ENCODE peak calls at places on chromosomes 3 and 15, in ten cellular contexts. M is K562, R is upper lobe of left lung, L is Panc1, C is transverse colon, V is breast epithelium, P is endothelial cell of umbilical vein, N is GM23338, I is HCT116, X is H1. T is an unnamed sample. For H3K4me1, the result is how much of the 10 kb centered on the place peaks cover.

GRCh38 chr3:139113766-139114165 is 69.1 kb upstream of the PRR23C start:
- DNase-seq in C (no peak), I (no peak), M (no peak), V (no peak), N (no peak), R (no peak), P (no peak), X (no peak), L (no peak), T (no peak)

GRCh38 chr3:51024765-51025681 is 350.3 kb downstream of the DOCK3 start:
- DNase-seq in P (no peak), I (no peak), X (no peak), C (peak), V (no peak), M (no peak), N (peak), L (no peak), R (peak), T (peak)

GRCh38 chr3:33391255-33391995 is 48.8 kb downstream of the UBP1 start:
- DNase-seq in L (no peak), M (no peak), C (no peak), P (no peak), R (no peak), N (no peak), X (no peak), I (no peak), V (no peak), T (no peak)

GRCh38 chr15:90058308-90058707 is 44.0 kb downstream of the IDH2 start:
- DNase-seq in V (no peak), M (no peak), I (no peak), L (no peak), P (no peak), N (no peak), C (no peak), R (no peak), X (no peak), T (no peak)

GRCh38 chr15:83283813-83284562 is 476 bp downstream of the BNC1 start:
- DNase-seq in R (no peak), L (no peak), P (peak), N (peak), C (no peak), M (no peak), V (no peak), X (no peak), I (no peak), T (no peak)

GRCh38 chr15:101539492-101539891 is 50.0 kb upstream of the PCSK6 start:
- DNase-seq in L (no peak), V (no peak), C (no peak), P (no peak), R (no peak), N (no peak), M (no peak), X (no peak), I (no peak), T (no peak)

GRCh38 chr3:172211123-172211522 is 171.7 kb downstream of the FNDC3B start:
- DNase-seq in X (no peak), C (no peak), R (no peak), M (no peak), I (no peak), L (no peak), N (no peak), V (no peak), P (no peak), T (no peak)

GRCh38 chr15:99169769-99170311 is 65.0 kb downstream of the SYNM start:
- DNase-seq in P (no peak), M (no peak), L (no peak), X (no peak), R (no peak), C (peak), V (no peak), I (no peak), N (no peak), T (no peak)

GRCh38 chr3:154931484-154931883 is 148.6 kb upstream of the MME start:
- DNase-seq in C (no peak), X (no peak), I (no peak), N (no peak), V (no peak), L (no peak), R (no peak), P (no peak), M (no peak), T (no peak)

GRCh38 chr15:57205999-57206398 is 170.3 kb upstream of the CGNL1 start:
- DNase-seq in R (no peak), N (no peak), M (no peak), X (no peak), V (no peak), L (no peak), P (no peak), C (peak), I (no peak), T (no peak)

GRCh38 chr3:12159227-12159601 is 502 bp upstream of the TIMP4 start:
- DNase-seq in P (no peak), X (peak), L (no peak), V (no peak), R (no peak), M (no peak), C (no peak), I (no peak), N (peak), T (no peak)

GRCh38 chr3:150721285-150722130 is 17.8 kb upstream of the ERICH6 start:
- DNase-seq in M (peak), L (no peak), V (no peak), R (no peak), N (peak), P (peak), I (peak), X (no peak), C (no peak), T (no peak)

GRCh38 chr15:91909574-91909973 is 56.1 kb downstream of the SLCO3A1 start:
- DNase-seq in X (no peak), N (peak), P (no peak), R (no peak), V (no peak), C (no peak), M (no peak), L (no peak), I (no peak), T (no peak)

GRCh38 chr15:40594429-40594836 is 384 bp downstream of the KNL1 start:
- DNase-seq in R (peak), X (peak), M (peak), P (no peak), C (peak), L (no peak), I (peak), V (peak), N (peak), T (no peak)

GRCh38 chr3:10982782-10983181 is 9.8 kb upstream of the SLC6A1 start:
- DNase-seq in X (no peak), I (peak), V (no peak), C (no peak), L (no peak), P (no peak), M (no peak), R (no peak), N (no peak), T (no peak)

GRCh38 chr15:52567886-52568568 is 803 bp downstream of the ARPP19 start:
- DNase-seq in V (no peak), P (peak), M (peak), I (peak), L (no peak), X (no peak), C (peak), R (peak), N (peak), T (peak)

GRCh38 chr15:98781838-98782237 is 133.5 kb downstream of the IGF1R start:
- DNase-seq in P (no peak), C (no peak), V (no peak), R (no peak), X (no peak), I (no peak), M (no peak), L (no peak), N (no peak), T (no peak)

GRCh38 chr3:36881735-36882134 is 63.1 kb downstream of the TRANK1 start:
- DNase-seq in N (no peak), R (no peak), L (no peak), X (no peak), C (no peak), V (no peak), P (no peak), M (no peak), I (no peak), T (no peak)

GRCh38 chr15:36988947-36989346 is 111.4 kb downstream of the MEIS2 start:
- DNase-seq in L (no peak), I (no peak), P (peak), N (no peak), X (no peak), V (no peak), M (no peak), C (no peak), R (no peak), T (no peak)

GRCh38 chr3:189365609-189366564 is 194.1 kb downstream of the TPRG1 start:
- DNase-seq in R (no peak), X (no peak), P (no peak), V (no peak), C (no peak), L (no peak), N (no peak), M (no peak), I (no peak), T (no peak)

GRCh38 chr3:197597335-197597734 is 41.6 kb upstream of the BDH1 start:
- DNase-seq in R (no peak), V (no peak), M (no peak), X (no peak), L (no peak), N (no peak), C (no peak), I (no peak), P (no peak), T (no peak)

GRCh38 chr3:72375237-72376154 is 472.7 kb downstream of the SHQ1 start:
- DNase-seq in I (no peak), M (no peak), V (no peak), L (no peak), R (no peak), X (no peak), P (no peak), N (peak), C (no peak), T (no peak)

GRCh38 chr3:30943206-30943605 is 48.7 kb upstream of the GADL1 start:
- DNase-seq in P (no peak), R (no peak), M (no peak), V (no peak), I (no peak), C (no peak), X (no peak), N (no peak), L (no peak), T (no peak)

GRCh38 chr3:72346526-72346926 is 501.7 kb downstream of the SHQ1 start:
- DNase-seq in R (peak), C (no peak), M (no peak), X (no peak), V (no peak), N (no peak), I (no peak), L (no peak), P (peak), T (no peak)

GRCh38 chr3:149480326-149481017 is 6.0 kb downstream of the TM4SF4 start:
- DNase-seq in C (peak), L (peak), I (peak), R (peak), N (peak), M (peak), P (peak), X (peak), V (peak), T (peak)

GRCh38 chr15:64825431-64826294 is at the start of gene PIF1:
- DNase-seq in P (peak), I (peak), N (peak), V (peak), C (peak), R (peak), M (peak), X (peak), L (peak), T (peak)
- TF ChIP-seq POLR2AphosphoS5 in P (peak), I (peak), N (peak), V (peak), C (peak), R (peak), M (peak), X (peak), L (peak), T (peak)

GRCh38 chr15:67828379-67828968 is 3.2 kb downstream of the SKOR1 start:
- DNase-seq in P (no peak), M (no peak), N (peak), I (no peak), V (no peak), R (no peak), C (no peak), L (no peak), X (no peak), T (no peak)
- H3K4me1 ChIP-seq in P (under half), M (under half), N (half or more), I (under half), V (under half), R (under half), C (half or more), L (under half), X (under half), T (half or more)

DNA sequence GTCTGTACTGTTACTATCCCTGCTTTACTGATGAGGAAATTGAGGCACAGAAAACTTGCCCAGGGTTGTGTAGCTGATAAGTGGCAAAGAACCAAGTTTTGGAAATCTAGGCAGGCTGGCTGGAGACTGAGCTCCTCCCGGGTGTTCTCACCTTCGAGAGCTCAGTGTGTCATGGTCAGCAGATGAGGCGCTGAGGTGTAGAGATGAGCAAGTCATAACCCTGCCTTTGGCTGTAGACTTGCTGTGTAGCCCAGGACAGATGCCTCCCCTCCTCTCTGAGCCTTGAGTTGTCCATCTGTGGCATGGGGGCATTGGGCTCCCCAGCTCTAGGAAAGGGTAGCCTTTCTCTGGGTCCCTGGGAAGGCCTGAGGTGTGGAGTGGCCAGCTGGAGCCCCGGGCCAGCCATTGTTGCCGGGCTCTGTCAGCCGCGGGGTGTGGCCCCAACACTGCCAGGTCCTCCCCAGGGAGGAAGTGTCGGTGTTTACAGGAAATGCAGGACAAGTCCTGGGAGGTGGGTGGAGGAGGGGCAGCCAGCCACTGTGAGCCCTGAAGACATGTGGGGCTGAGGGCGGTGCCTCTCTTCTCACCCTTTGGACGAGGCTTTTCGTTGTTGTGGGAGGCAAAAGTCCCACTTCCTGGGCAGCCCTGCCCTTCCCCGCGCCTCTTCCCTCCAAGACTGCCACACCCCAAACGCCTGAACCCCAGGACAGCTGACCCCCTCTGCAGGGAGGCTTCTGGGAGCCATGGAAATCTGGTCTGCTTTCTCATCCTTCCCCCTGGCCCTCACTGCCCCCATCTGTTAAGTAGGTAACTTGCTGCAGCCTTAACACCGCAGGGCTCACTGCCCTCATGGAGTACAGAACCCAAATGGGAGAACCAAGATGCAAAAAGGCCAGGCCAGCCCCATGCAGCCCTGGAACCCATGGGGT is 29.1 kb downstream of the FGD5 start:
- DNase-seq in I (peak), M (peak), C (peak), L (no peak), V (no peak), R (peak), P (peak), X (peak), N (peak), T (peak)
- TF ChIP-seq POLR2AphosphoS5 in I (peak), M (no peak), C (peak), L (no peak), V (no peak), R (peak), P (no peak), X (no peak), N (peak), T (peak)

DNA sequence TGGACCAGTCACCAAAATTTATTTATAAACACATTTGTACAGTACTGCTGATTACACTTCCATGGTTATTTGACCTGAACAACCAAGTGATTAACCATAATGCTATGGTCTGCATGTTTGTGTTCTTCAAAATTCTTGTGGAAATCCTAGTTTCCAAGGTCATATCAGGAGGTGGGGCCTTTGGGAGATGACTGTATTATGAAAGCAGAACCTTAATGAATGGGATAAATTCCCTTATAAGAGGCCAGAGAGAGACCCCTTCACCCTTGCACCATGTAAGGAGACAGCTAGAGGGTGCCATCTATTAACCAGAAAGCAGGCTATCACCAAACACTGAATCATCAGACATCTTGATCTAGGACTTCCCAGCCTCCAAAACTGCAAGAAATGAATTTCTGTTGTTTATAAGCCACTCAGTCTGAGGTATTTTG is 1.9 kb downstream of the SCAPER start:
- DNase-seq in X (no peak), V (no peak), R (no peak), P (peak), C (no peak), N (peak), I (peak), L (peak), M (no peak), T (no peak)
- H3K4me1 ChIP-seq in X (under half), V (under half), R (under half), P (under half), C (under half), N (under half), I (under half), L (under half), M (under half), T (under half)